ENCODE peak calls at places on chromosome 4, in six cellular contexts. V, E, T, A, W and N are unnamed samples.
A peak's percentile ranks its signal among the peaks of the same experiment; 100 is the strongest.

GRCh38 chr4:100147684-100148083 is 42.6 kb downstream of the DDIT4L start:
- DNase-seq in T (no peak), V (no peak), A (no peak), W (no peak), E (no peak), N (no peak)

GRCh38 chr4:57504139-57504538 is 394.0 kb upstream of the IGFBP7 start:
- DNase-seq in E (no peak), W (no peak), T (no peak), A (no peak), V (no peak), N (no peak)

GRCh38 chr4:153643406-153644016 is 40.6 kb upstream of the TLR2 start:
- DNase-seq in T (peak; percentile 22), E (no peak), V (no peak), W (no peak), A (no peak), N (no peak)

GRCh38 chr4:102483120-102483519 is 18.0 kb upstream of the NFKB1 start:
- DNase-seq in V (no peak), E (no peak), A (no peak), W (no peak), T (no peak), N (no peak)

GRCh38 chr4:7191546-7192251 is 639 bp upstream of the SORCS2 start:
- DNase-seq in E (no peak), T (no peak), W (no peak), V (no peak), A (no peak), N (peak; percentile 30)

GRCh38 chr4:40196724-40197281 is at the start of gene RHOH:
- DNase-seq in V (no peak), A (peak; percentile 81), W (peak; percentile 47), T (no peak), E (no peak), N (no peak)

GRCh38 chr4:52263612-52264011 is 212.5 kb downstream of the SPATA18 start:
- DNase-seq in T (no peak), V (no peak), W (no peak), A (no peak), E (no peak), N (no peak)

GRCh38 chr4:41212221-41213203 is 1.8 kb downstream of the APBB2 start:
- DNase-seq in V (no peak), T (no peak), E (no peak), W (peak; percentile 46), A (peak; percentile 12), N (peak; percentile 44)

GRCh38 chr4:139762715-139763114 is 97.1 kb downstream of the MGST2 start:
- DNase-seq in V (no peak), W (no peak), T (no peak), E (no peak), A (no peak), N (no peak)